ENCODE peak calls at places on chromosomes 6 and 20, in six cellular contexts. One of them, this sample, is unnamed.

GRCh38 chr6:149723771-149724417 is 6.0 kb upstream of the LATS1 start:
- DNase-seq in K562: peak; percentile 89
- DNase-seq in spleen: peak; percentile 51
- DNase-seq in aorta: no peak
- DNase-seq in neural progenitor cell: peak; percentile 58
- DNase-seq in tibial artery: no peak
- DNase-seq in this sample: peak; percentile 83

GRCh38 chr6:38350882-38351281 is 288.8 kb downstream of the BTBD9 start:
- DNase-seq in aorta: no peak
- DNase-seq in K562: no peak
- DNase-seq in spleen: no peak
- DNase-seq in tibial artery: no peak
- DNase-seq in neural progenitor cell: peak; percentile 11
- DNase-seq in this sample: peak; percentile 59

GRCh38 chr20:43755390-43755789 is 28.6 kb upstream of the GTSF1L start:
- DNase-seq in neural progenitor cell: no peak
- DNase-seq in K562: no peak
- DNase-seq in aorta: no peak
- DNase-seq in spleen: no peak
- DNase-seq in tibial artery: no peak
- DNase-seq in this sample: no peak

GRCh38 chr6:73121421-73121993 is 103.8 kb downstream of the KHDC1L start:
- DNase-seq in spleen: no peak
- DNase-seq in K562: no peak
- DNase-seq in aorta: no peak
- DNase-seq in tibial artery: no peak
- DNase-seq in neural progenitor cell: no peak
- DNase-seq in this sample: peak; percentile 22

GRCh38 chr6:151577257-151577656 is 83.4 kb downstream of the CCDC170 start:
- DNase-seq in aorta: no peak
- DNase-seq in tibial artery: no peak
- DNase-seq in spleen: no peak
- DNase-seq in K562: no peak
- DNase-seq in neural progenitor cell: no peak
- DNase-seq in this sample: no peak

GRCh38 chr6:106685833-106686232 is 56.5 kb downstream of the QRSL1 start:
- DNase-seq in K562: no peak
- DNase-seq in aorta: no peak
- DNase-seq in spleen: no peak
- DNase-seq in neural progenitor cell: no peak
- DNase-seq in tibial artery: no peak
- DNase-seq in this sample: no peak

GRCh38 chr6:3742426-3743344 is 8.8 kb downstream of the PXDC1 start:
- DNase-seq in spleen: peak; percentile 97
- DNase-seq in tibial artery: peak; percentile 92
- DNase-seq in neural progenitor cell: peak; percentile 83
- DNase-seq in K562: peak; percentile 89
- DNase-seq in aorta: peak; percentile 89
- DNase-seq in this sample: peak; percentile 88

GRCh38 chr6:44043036-44043478 is 84.2 kb downstream of the MRPL14 start:
- DNase-seq in aorta: no peak
- DNase-seq in spleen: no peak
- DNase-seq in K562: no peak
- DNase-seq in neural progenitor cell: no peak
- DNase-seq in tibial artery: no peak
- DNase-seq in this sample: peak; percentile 56

GRCh38 chr6:100289285-100289684 is 175.4 kb downstream of the SIM1 start:
- DNase-seq in aorta: no peak
- DNase-seq in tibial artery: no peak
- DNase-seq in spleen: no peak
- DNase-seq in K562: no peak
- DNase-seq in neural progenitor cell: no peak
- DNase-seq in this sample: no peak

GRCh38 chr6:150899231-150899630 is 33.7 kb downstream of the MTHFD1L start:
- DNase-seq in spleen: no peak
- DNase-seq in K562: no peak
- DNase-seq in neural progenitor cell: no peak
- DNase-seq in aorta: no peak
- DNase-seq in tibial artery: no peak
- DNase-seq in this sample: no peak

GRCh38 chr6:20846602-20847028 is 312.4 kb downstream of the CDKAL1 start:
- DNase-seq in aorta: no peak
- DNase-seq in neural progenitor cell: no peak
- DNase-seq in K562: peak; percentile 88
- DNase-seq in spleen: no peak
- DNase-seq in tibial artery: no peak
- DNase-seq in this sample: no peak

GRCh38 chr6:53528107-53528506 is 16.8 kb downstream of the GCLC start:
- DNase-seq in K562: no peak
- DNase-seq in tibial artery: no peak
- DNase-seq in aorta: no peak
- DNase-seq in neural progenitor cell: no peak
- DNase-seq in spleen: no peak
- DNase-seq in this sample: no peak

GRCh38 chr6:125149256-125150144 is 4.1 kb upstream of the TPD52L1 start:
- DNase-seq in aorta: no peak
- DNase-seq in K562: no peak
- DNase-seq in neural progenitor cell: no peak
- DNase-seq in tibial artery: no peak
- DNase-seq in spleen: no peak
- DNase-seq in this sample: no peak

GRCh38 chr6:28693033-28693750 is 167.5 kb downstream of the GPX5 start:
- DNase-seq in neural progenitor cell: peak; percentile 20
- DNase-seq in tibial artery: no peak
- DNase-seq in aorta: no peak
- DNase-seq in spleen: no peak
- DNase-seq in K562: no peak
- DNase-seq in this sample: no peak

GRCh38 chr6:110063864-110064263 is 85.8 kb downstream of the GPR6 start:
- DNase-seq in aorta: no peak
- DNase-seq in neural progenitor cell: no peak
- DNase-seq in K562: no peak
- DNase-seq in tibial artery: no peak
- DNase-seq in spleen: no peak
- DNase-seq in this sample: no peak

GRCh38 chr20:564195-564594 is 20.6 kb upstream of the CSNK2A1 start:
- DNase-seq in aorta: no peak
- DNase-seq in K562: no peak
- DNase-seq in spleen: no peak
- DNase-seq in neural progenitor cell: no peak
- DNase-seq in tibial artery: no peak
- DNase-seq in this sample: no peak

GRCh38 chr20:568865-569415 is 25.4 kb upstream of the CSNK2A1 start:
- DNase-seq in K562: no peak
- DNase-seq in spleen: no peak
- DNase-seq in neural progenitor cell: no peak
- DNase-seq in tibial artery: no peak
- DNase-seq in aorta: no peak
- DNase-seq in this sample: no peak

GRCh38 chr20:572752-573151 is 29.2 kb upstream of the CSNK2A1 start:
- DNase-seq in aorta: no peak
- DNase-seq in spleen: no peak
- DNase-seq in neural progenitor cell: no peak
- DNase-seq in tibial artery: no peak
- DNase-seq in K562: no peak
- DNase-seq in this sample: no peak

GRCh38 chr20:571754-572331 is 28.3 kb upstream of the CSNK2A1 start:
- DNase-seq in aorta: peak; percentile 57
- DNase-seq in K562: peak; percentile 32
- DNase-seq in neural progenitor cell: peak; percentile 65
- DNase-seq in spleen: no peak
- DNase-seq in tibial artery: no peak
- DNase-seq in this sample: peak; percentile 53

DNA sequence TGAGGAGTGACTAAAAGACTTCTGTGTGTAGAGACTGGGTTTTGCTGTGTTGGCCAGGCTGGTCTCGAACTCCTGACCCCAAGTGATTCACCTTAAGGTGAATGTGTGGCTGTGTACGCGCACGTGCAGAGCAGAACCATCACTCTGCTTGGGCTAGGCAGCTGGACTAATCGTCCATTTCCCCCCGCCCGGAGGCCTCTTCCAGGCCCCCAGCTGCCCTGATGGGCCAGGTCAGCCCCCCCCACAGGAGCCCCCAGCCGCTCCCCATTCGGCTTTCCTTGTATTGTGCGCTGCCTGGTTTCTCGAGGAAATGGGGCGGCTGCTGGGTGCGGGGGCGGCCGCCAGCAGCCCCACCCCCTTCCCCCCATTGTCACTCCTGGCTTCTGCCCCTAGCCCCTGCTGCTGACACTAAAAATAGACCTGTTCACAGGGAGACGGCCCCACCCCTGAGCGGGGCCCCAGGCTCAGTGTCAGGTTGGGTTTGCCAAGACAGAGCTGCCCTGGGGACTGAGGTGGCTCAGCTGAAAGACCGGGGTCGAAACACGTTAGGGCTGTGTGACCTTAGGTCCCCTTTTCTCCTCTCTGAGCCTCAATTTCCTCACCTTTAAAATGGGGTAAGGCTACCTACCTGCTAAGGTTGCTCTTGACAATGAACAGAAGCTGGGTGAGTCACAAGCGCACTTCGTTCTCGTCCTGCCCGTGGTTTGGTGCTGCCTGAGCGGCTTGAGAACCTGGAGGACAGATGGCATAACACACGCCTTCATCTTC is 24.7 kb upstream of the CSNK2A1 start:
- DNase-seq in K562: peak; percentile 40
- DNase-seq in aorta: no peak
- DNase-seq in spleen: no peak
- DNase-seq in neural progenitor cell: no peak
- DNase-seq in tibial artery: no peak
- DNase-seq in this sample: no peak
- H3K27ac ChIP-seq in K562: no peak overlapping the region
- H3K27ac ChIP-seq in aorta: no peak overlapping the region
- H3K27ac ChIP-seq in spleen: no peak overlapping the region
- H3K27ac ChIP-seq in neural progenitor cell: no peak overlapping the region
- H3K27ac ChIP-seq in tibial artery: no peak overlapping the region
- H3K27ac ChIP-seq in this sample: no peak overlapping the region

GRCh38 chr20:49635829-49636228 is 67.9 kb upstream of the PTGIS start:
- DNase-seq in tibial artery: no peak
- DNase-seq in aorta: no peak
- DNase-seq in spleen: no peak
- DNase-seq in neural progenitor cell: no peak
- DNase-seq in K562: no peak
- DNase-seq in this sample: no peak
- H3K36me3 ChIP-seq in tibial artery: peaks cover 72% of the 10 kb centered on the region
- H3K36me3 ChIP-seq in aorta: peaks cover 3% of the 10 kb centered on the region
- H3K36me3 ChIP-seq in spleen: peaks cover 87% of the 10 kb centered on the region
- H3K36me3 ChIP-seq in neural progenitor cell: peaks cover 15% of the 10 kb centered on the region
- H3K36me3 ChIP-seq in K562: peaks cover 77% of the 10 kb centered on the region
- H3K36me3 ChIP-seq in this sample: no peaks in the 10 kb centered on the region

GRCh38 chr6:35312763-35313125 is 15.1 kb downstream of the DEF6 start:
- DNase-seq in tibial artery: no peak
- DNase-seq in spleen: no peak
- DNase-seq in K562: no peak
- DNase-seq in aorta: no peak
- DNase-seq in neural progenitor cell: no peak
- DNase-seq in this sample: no peak

GRCh38 chr6:35312076-35312762 is 14.6 kb downstream of the DEF6 start:
- DNase-seq in aorta: no peak
- DNase-seq in spleen: peak; percentile 79
- DNase-seq in tibial artery: no peak
- DNase-seq in neural progenitor cell: no peak
- DNase-seq in K562: no peak
- DNase-seq in this sample: no peak

GRCh38 chr6:35310265-35310831 is 12.7 kb downstream of the DEF6 start:
- DNase-seq in neural progenitor cell: no peak
- DNase-seq in spleen: peak; percentile 72
- DNase-seq in aorta: no peak
- DNase-seq in K562: no peak
- DNase-seq in tibial artery: no peak
- DNase-seq in this sample: no peak

GRCh38 chr6:35309611-35310264 is 12.1 kb downstream of the DEF6 start:
- DNase-seq in aorta: no peak
- DNase-seq in K562: no peak
- DNase-seq in spleen: peak; percentile 51
- DNase-seq in neural progenitor cell: no peak
- DNase-seq in tibial artery: no peak
- DNase-seq in this sample: no peak

GRCh38 chr6:35311390-35312075 is 13.9 kb downstream of the DEF6 start:
- DNase-seq in K562: no peak
- DNase-seq in spleen: peak; percentile 92
- DNase-seq in aorta: no peak
- DNase-seq in neural progenitor cell: no peak
- DNase-seq in tibial artery: no peak
- DNase-seq in this sample: no peak
- H3K27ac ChIP-seq in K562: no peak overlapping the region
- H3K27ac ChIP-seq in spleen: peak overlapping the region; percentile 91
- H3K27ac ChIP-seq in aorta: no peak overlapping the region
- H3K27ac ChIP-seq in neural progenitor cell: no peak overlapping the region
- H3K27ac ChIP-seq in tibial artery: no peak overlapping the region
- H3K27ac ChIP-seq in this sample: no peak overlapping the region

GRCh38 chr6:35610830-35611229 is 77.9 kb downstream of the FKBP5 start:
- DNase-seq in K562: no peak
- DNase-seq in aorta: no peak
- DNase-seq in neural progenitor cell: no peak
- DNase-seq in spleen: no peak
- DNase-seq in tibial artery: no peak
- DNase-seq in this sample: peak; percentile 23

GRCh38 chr6:35605600-35605999 is 83.1 kb downstream of the FKBP5 start:
- DNase-seq in K562: no peak
- DNase-seq in aorta: no peak
- DNase-seq in tibial artery: no peak
- DNase-seq in spleen: no peak
- DNase-seq in neural progenitor cell: no peak
- DNase-seq in this sample: no peak

GRCh38 chr6:35611235-35611634 is 77.5 kb downstream of the FKBP5 start:
- DNase-seq in neural progenitor cell: no peak
- DNase-seq in aorta: no peak
- DNase-seq in K562: no peak
- DNase-seq in spleen: no peak
- DNase-seq in tibial artery: no peak
- DNase-seq in this sample: peak; percentile 24

GRCh38 chr6:35603326-35604202 is 85.2 kb downstream of the FKBP5 start:
- DNase-seq in tibial artery: no peak
- DNase-seq in neural progenitor cell: no peak
- DNase-seq in aorta: no peak
- DNase-seq in K562: no peak
- DNase-seq in spleen: peak; percentile 61
- DNase-seq in this sample: no peak

DNA sequence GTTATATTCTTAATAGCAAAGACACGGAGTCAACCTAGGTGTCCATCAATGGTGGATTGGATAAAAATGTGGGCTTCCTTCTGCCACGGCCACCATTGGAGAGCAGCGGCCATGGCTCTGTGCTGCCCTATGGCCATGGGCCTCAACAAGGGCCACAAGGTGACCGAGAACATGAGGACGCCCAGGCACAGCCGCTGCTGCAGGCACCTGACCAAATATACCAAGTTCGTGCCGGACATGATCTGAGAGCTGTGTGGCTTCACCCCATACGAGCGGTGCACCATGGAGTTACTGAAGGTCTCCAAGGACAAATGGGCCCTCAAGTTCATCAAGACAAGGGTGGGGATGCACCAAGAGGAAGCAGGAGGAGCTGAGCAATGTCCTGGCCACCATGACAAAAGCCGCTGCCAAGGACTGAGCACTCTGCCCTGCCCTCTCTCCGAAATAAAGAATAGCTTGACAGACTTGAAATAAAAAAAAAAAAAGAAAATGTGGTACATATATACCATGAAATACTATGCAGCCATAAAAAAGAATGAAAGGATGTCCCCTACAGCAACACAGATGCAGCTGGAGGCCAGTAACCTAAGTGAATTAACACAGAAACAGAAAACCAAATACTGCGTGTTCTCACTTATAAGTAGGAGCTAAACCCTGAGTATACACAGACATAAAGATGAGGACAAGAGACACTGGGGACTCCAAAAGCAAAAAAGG is 81.0 kb downstream of the FKBP5 start:
- DNase-seq in neural progenitor cell: no peak
- DNase-seq in aorta: no peak
- DNase-seq in tibial artery: no peak
- DNase-seq in K562: no peak
- DNase-seq in spleen: no peak
- DNase-seq in this sample: no peak
- H3K36me3 ChIP-seq in neural progenitor cell: no peaks in the 10 kb centered on the region
- H3K36me3 ChIP-seq in aorta: no peaks in the 10 kb centered on the region
- H3K36me3 ChIP-seq in tibial artery: peaks cover 59% of the 10 kb centered on the region
- H3K36me3 ChIP-seq in K562: peaks cover 55% of the 10 kb centered on the region
- H3K36me3 ChIP-seq in spleen: peaks cover 92% of the 10 kb centered on the region
- H3K36me3 ChIP-seq in this sample: no peaks in the 10 kb centered on the region